ENCODE peak calls at places on chromosome 16, in four cellular contexts. J is skeletal muscle cell; O is AG04449; M is naive thymus-derived CD4-positive, alpha-beta T cell. I is an unnamed sample.

GRCh38 chr16:46555981-46556380 is 65.2 kb downstream of the SHCBP1 start:
- DNase-seq in J (no peak), O (no peak), M (no peak), I (no peak)

GRCh38 chr16:3017806-3018506 is at the start of gene CLDN6:
- DNase-seq in M (no peak), J (no peak), O (no peak), I (no peak)

GRCh38 chr16:69225136-69225535 is 38.2 kb downstream of the SNTB2 start:
- DNase-seq in M (no peak), O (no peak), J (no peak), I (no peak)

GRCh38 chr16:66959645-66960177 is 1.4 kb upstream of the CES3 start:
- DNase-seq in O (no peak), J (no peak), M (no peak), I (no peak)

GRCh38 chr16:66858740-66859396 is 14.7 kb downstream of the CA7 start:
- DNase-seq in M (no peak), O (no peak), J (no peak), I (no peak)

GRCh38 chr16:5622234-5622884 is 524.8 kb upstream of the EEF2KMT start:
- DNase-seq in J (no peak), M (no peak), O (no peak), I (no peak)

GRCh38 chr16:10988164-10988803 is 43.9 kb downstream of the CLEC16A start:
- DNase-seq in M (no peak), O (no peak), J (no peak), I (no peak)

GRCh38 chr16:79972053-79972704 is 371.6 kb upstream of the MAF start:
- DNase-seq in J (no peak), M (no peak), O (no peak), I (no peak)

GRCh38 chr16:7521834-7522233 is 189.2 kb downstream of the RBFOX1 start:
- DNase-seq in O (no peak), M (no peak), J (no peak), I (no peak)

GRCh38 chr16:23504076-23504452 is 6.2 kb downstream of the GGA2 start:
- DNase-seq in O (no peak), J (no peak), M (no peak), I (no peak)

GRCh38 chr16:86099326-86099725 is 200.4 kb downstream of the IRF8 start:
- DNase-seq in O (no peak), M (no peak), J (no peak), I (no peak)

GRCh38 chr16:81797443-81797842 is 18.4 kb downstream of the PLCG2 start:
- DNase-seq in O (no peak), J (no peak), M (no peak), I (no peak)

GRCh38 chr16:88640520-88641247 is 2.3 kb downstream of the IL17C start:
- DNase-seq in J (no peak), M (no peak), O (no peak), I (no peak)

GRCh38 chr16:29664133-29664912 is 1.3 kb downstream of the SPN start:
- DNase-seq in O (no peak), J (no peak), M (peak; percentile 51), I (no peak)

GRCh38 chr16:72876221-72876620 is 171.7 kb downstream of the ZFHX3 start:
- DNase-seq in O (peak; percentile 61), M (no peak), J (peak; percentile 82), I (peak; percentile 77)

GRCh38 chr16:3804426-3805016 is 76.0 kb downstream of the CREBBP start:
- DNase-seq in M (no peak), O (no peak), J (no peak), I (no peak)

GRCh38 chr16:26830716-26831115 is 236.0 kb upstream of the C16orf82 start:
- DNase-seq in J (no peak), O (no peak), M (no peak), I (no peak)

GRCh38 chr16:15650698-15651161 is 685 bp downstream of the NDE1 start:
- DNase-seq in J (no peak), O (no peak), M (peak; percentile 63), I (no peak)

GRCh38 chr16:56298948-56299602 is 107.8 kb downstream of the GNAO1 start:
- DNase-seq in M (no peak), J (no peak), O (no peak), I (no peak)

GRCh38 chr16:66746682-66747081 is 4.7 kb downstream of the DYNC1LI2 start:
- DNase-seq in O (peak; percentile 7), J (no peak), M (no peak), I (no peak)

GRCh38 chr16:27972500-27972899 is 91.0 kb downstream of the GSG1L start:
- DNase-seq in O (no peak), M (no peak), J (no peak), I (peak; percentile 5)

GRCh38 chr16:49608095-49608494 is 234.5 kb downstream of the C16orf78 start:
- DNase-seq in J (no peak), O (no peak), M (no peak), I (no peak)

GRCh38 chr16:46972429-46972970 is 974 bp downstream of the DNAJA2 start:
- DNase-seq in O (no peak), M (peak; percentile 44), J (no peak), I (no peak)

GRCh38 chr16:25198021-25198420 is 18.7 kb upstream of the AQP8 start:
- DNase-seq in O (no peak), J (no peak), M (no peak), I (no peak)

GRCh38 chr16:22721497-22722100 is 92.4 kb upstream of the HS3ST2 start:
- DNase-seq in M (no peak), J (no peak), O (no peak), I (peak; percentile 82)

GRCh38 chr16:82156761-82157654 is 13.0 kb downstream of the MPHOSPH6 start:
- DNase-seq in O (no peak), J (no peak), M (no peak), I (no peak)

GRCh38 chr16:84540194-84540593 is 35.7 kb upstream of the MEAK7 start:
- DNase-seq in O (no peak), J (no peak), M (no peak), I (no peak)

GRCh38 chr16:15542261-15542660 is 100.7 kb downstream of the MARF1 start:
- DNase-seq in M (no peak), O (no peak), J (no peak), I (no peak)

GRCh38 chr16:23509763-23510153 is 536 bp downstream of the GGA2 start:
- DNase-seq in M (peak; percentile 22), O (no peak), J (no peak), I (no peak)

GRCh38 chr16:22751685-22752084 is 62.3 kb upstream of the HS3ST2 start:
- DNase-seq in O (no peak), M (no peak), J (no peak), I (no peak)

GRCh38 chr16:1989826-1990335 is at the start of gene SYNGR3:
- DNase-seq in J (no peak), M (no peak), O (no peak), I (no peak)
- H3K4me3 ChIP-seq in J (peak within 1 kb of the TSS; percentile 18), M (peak within 1 kb of the TSS; percentile 22), O (no peak within 1 kb of the TSS), I (no peak within 1 kb of the TSS)

GRCh38 chr16:89921131-89921698 is 1.9 kb upstream of the TUBB3 start:
- DNase-seq in O (no peak), M (no peak), J (no peak), I (no peak)

GRCh38 chr16:89920723-89921122 is 2.1 kb downstream of the MC1R start:
- DNase-seq in J (no peak), M (no peak), O (no peak), I (no peak)

GRCh38 chr16:89917773-89918452 is 749 bp upstream of the MC1R start:
- DNase-seq in J (peak; percentile 78), O (no peak), M (peak; percentile 67), I (no peak)

GRCh38 chr16:89919535-89920406 is 1.1 kb downstream of the MC1R start:
- DNase-seq in O (no peak), J (no peak), M (no peak), I (no peak)

DNA sequence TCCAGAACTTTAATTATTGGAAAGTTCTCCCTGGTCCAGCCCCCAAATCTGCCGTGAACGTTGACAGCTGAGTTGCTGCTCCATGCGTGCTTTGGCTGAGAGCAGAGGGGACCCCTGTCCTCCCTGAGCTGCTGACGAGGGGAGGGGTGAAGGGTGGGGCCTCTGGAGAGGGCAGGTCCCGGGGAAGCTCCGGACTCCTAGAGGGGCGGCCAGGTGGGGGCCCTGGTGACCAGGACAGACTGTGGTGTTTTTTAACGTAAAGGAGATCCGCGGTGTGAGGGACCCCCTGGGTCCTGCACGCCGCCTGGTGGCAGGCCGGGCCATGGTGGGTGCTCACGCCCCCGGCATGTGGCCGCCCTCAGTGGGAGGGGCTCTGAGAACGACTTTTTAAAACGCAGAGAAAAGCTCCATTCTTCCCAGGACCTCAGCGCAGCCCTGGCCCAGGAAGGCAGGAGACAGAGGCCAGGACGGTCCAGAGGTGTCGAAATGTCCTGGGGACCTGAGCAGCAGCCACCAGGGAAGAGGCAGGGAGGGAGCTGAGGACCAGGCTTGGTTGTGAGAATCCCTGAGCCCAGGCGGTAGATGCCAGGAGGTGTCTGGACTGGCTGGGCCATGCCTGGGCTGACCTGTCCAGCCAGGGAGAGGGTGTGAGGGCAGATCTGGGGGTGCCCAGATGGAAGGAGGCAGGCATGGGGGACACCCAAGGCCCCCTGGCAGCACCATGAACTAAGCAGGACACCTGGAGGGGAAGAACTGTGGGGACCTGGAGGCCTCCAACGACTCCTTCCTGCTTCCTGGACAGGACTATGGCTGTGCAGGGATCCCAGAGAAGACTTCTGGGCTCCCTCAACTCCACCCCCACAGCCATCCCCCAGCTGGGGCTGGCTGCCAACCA is at the start of gene MC1R:
- DNase-seq in J (no peak), M (no peak), O (no peak), I (no peak)
- H3K4me3 ChIP-seq in J (peak within 1 kb of the TSS; percentile 48), M (peak within 1 kb of the TSS; percentile 43), O (peak within 1 kb of the TSS; percentile 51), I (peak within 1 kb of the TSS; percentile 33)

GRCh38 chr16:54282923-54283734 is 3.5 kb downstream of the IRX3 start:
- DNase-seq in M (no peak), J (no peak), O (no peak), I (no peak)
- H3K4me3 ChIP-seq in M (no peak overlapping the region), J (peak overlapping the region; percentile 73), O (peak overlapping the region; percentile 76), I (no peak overlapping the region)

GRCh38 chr16:78879046-78879445 is 721.5 kb downstream of the MAF start:
- DNase-seq in M (no peak), J (no peak), O (no peak), I (no peak)
- H3K4me3 ChIP-seq in M (no peak overlapping the region), J (no peak overlapping the region), O (no peak overlapping the region), I (no peak overlapping the region)

DNA sequence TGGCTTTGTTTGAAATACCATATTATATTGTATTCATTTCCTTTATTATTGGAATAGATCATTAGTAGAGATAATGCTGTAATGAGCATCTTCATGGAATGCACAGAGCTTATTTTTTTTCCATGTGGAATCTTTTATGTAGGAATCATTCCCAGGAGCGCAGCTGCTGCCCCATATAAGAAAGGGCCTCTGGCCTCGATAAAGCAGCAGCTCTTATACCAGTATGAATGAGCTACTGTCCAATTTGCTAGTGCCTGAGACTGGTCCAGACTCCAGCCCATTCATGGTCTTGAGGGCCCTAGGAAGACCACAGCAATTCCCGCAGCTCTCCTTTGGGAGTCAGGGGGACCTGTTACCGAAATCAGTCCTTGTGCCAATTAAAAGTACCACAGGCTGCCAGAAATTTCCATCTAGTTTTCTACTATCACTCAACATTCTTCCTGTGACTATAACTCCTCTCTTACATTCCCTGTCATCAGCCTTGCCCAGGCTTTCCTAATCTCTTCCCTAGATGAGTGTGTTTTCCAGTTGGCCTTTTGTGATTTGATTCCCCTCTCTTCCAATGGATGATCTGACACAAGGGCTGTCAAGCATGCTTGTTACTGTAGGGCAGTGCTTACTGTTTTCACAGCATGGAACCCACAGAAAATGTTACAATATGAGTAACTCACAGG is 1.9 kb downstream of the ZNF843 start:
- DNase-seq in M (no peak), J (no peak), O (no peak), I (no peak)
- H3K4me3 ChIP-seq in M (no peak overlapping the region), J (no peak overlapping the region), O (no peak overlapping the region), I (no peak overlapping the region)

I was measured in HFF-Myc.